ENCODE peak calls at places on chromosome 3, in eight cellular contexts. U is RWPE1; B is fibroblast of pulmonary artery; W is BE2C; O is neural crest cell; J is activated T-cell treated with anti-CD3 and anti-CD28 coated beads for 1 hour; D is M059J; E is stimulated activated naive CD4-positive, alpha-beta T cell treated with Interleukin-2 at 50 U/mL for 16 hours. A is an unnamed sample.
A peak's percentile ranks its signal among the peaks of the same experiment; 100 is the strongest.

GRCh38 chr3:174949523-174949922 is 90.4 kb downstream of the NAALADL2 start:
- DNase-seq in W (no peak), D (peak; percentile 98), U (peak; percentile 8), E (no peak), O (no peak), J (no peak), B (peak; percentile 96), A (no peak)

GRCh38 chr3:10371167-10371566 is 50.3 kb upstream of the SEC13 start:
- DNase-seq in B (peak; percentile 24), W (no peak), U (no peak), D (no peak), O (no peak), J (no peak), E (no peak), A (no peak)

GRCh38 chr3:69090021-69090420 is 5.3 kb downstream of the ARL6IP5 start:
- DNase-seq in J (no peak), E (no peak), O (no peak), D (peak; percentile 59), U (peak; percentile 38), B (peak; percentile 78), W (no peak), A (no peak)

GRCh38 chr3:12999147-13000140 is 73.8 kb downstream of the IQSEC1 start:
- DNase-seq in J (no peak), D (peak; percentile 87), U (no peak), B (no peak), O (no peak), W (no peak), E (no peak), A (no peak)

GRCh38 chr3:99639579-99639978 is 1.2 kb downstream of the COL8A1 start:
- DNase-seq in W (no peak), U (no peak), J (no peak), B (peak; percentile 53), O (no peak), D (peak; percentile 58), E (no peak), A (no peak)

GRCh38 chr3:105343991-105344390 is 22.7 kb upstream of the ALCAM start:
- DNase-seq in U (no peak), D (no peak), B (peak; percentile 67), O (no peak), J (no peak), E (no peak), W (no peak), A (no peak)

GRCh38 chr3:149657458-149657795 is 398 bp downstream of the WWTR1 start:
- DNase-seq in U (peak; percentile 76), W (peak; percentile 9), E (no peak), D (peak; percentile 75), J (no peak), B (peak; percentile 80), O (peak; percentile 42), A (no peak)

GRCh38 chr3:148957586-148957985 is 33.8 kb upstream of the GYG1 start:
- DNase-seq in U (no peak), J (no peak), O (no peak), B (peak; percentile 27), D (peak; percentile 29), W (peak; percentile 42), E (no peak), A (no peak)

GRCh38 chr3:170159933-170160332 is 21.6 kb downstream of the PHC3 start:
- DNase-seq in W (no peak), O (no peak), E (no peak), J (no peak), B (no peak), U (no peak), D (peak; percentile 7), A (no peak)

GRCh38 chr3:32640939-32641725 is 43.9 kb upstream of the CNOT10 start:
- DNase-seq in U (no peak), O (no peak), B (no peak), W (peak; percentile 10), J (no peak), E (no peak), D (peak; percentile 12), A (no peak)

GRCh38 chr3:100611221-100611620 is 1.8 kb downstream of the ADGRG7 start:
- DNase-seq in J (no peak), D (no peak), B (no peak), U (no peak), O (no peak), W (no peak), E (no peak), A (no peak)

GRCh38 chr3:8757551-8758518 is 11.6 kb downstream of the OXTR start:
- DNase-seq in J (no peak), E (no peak), W (no peak), O (no peak), U (peak; percentile 50), D (peak; percentile 89), B (no peak), A (peak; percentile 87)

GRCh38 chr3:57752307-57752706 is 3.8 kb upstream of the SLMAP start:
- DNase-seq in O (no peak), U (peak; percentile 67), B (peak; percentile 28), D (peak; percentile 85), W (no peak), E (no peak), J (no peak), A (peak; percentile 38)

GRCh38 chr3:141485578-141486415 is 1.0 kb upstream of the RASA2 start:
- DNase-seq in J (no peak), E (no peak), B (peak; percentile 67), O (no peak), U (peak; percentile 64), D (peak; percentile 91), W (no peak), A (peak; percentile 40)

GRCh38 chr3:122892118-122892517 is 97.2 kb downstream of the SLC49A4 start:
- DNase-seq in E (no peak), U (no peak), D (no peak), B (no peak), O (no peak), J (no peak), W (no peak), A (no peak)

GRCh38 chr3:175075269-175075668 is 216.1 kb downstream of the NAALADL2 start:
- DNase-seq in D (peak; percentile 69), J (no peak), E (no peak), U (no peak), O (no peak), B (no peak), W (no peak), A (no peak)

GRCh38 chr3:43960448-43960840 is 269.7 kb downstream of the ABHD5 start:
- DNase-seq in B (peak; percentile 26), D (peak; percentile 6), E (no peak), W (no peak), J (no peak), U (no peak), O (no peak), A (no peak)

GRCh38 chr3:13878711-13879101 is 1.2 kb downstream of the WNT7A start:
- DNase-seq in O (peak; percentile 36), B (no peak), U (no peak), E (peak; percentile 25), D (no peak), W (no peak), J (no peak), A (no peak)

GRCh38 chr3:137121704-137122314 is 164.0 kb downstream of the IL20RB start:
- DNase-seq in J (no peak), B (peak; percentile 51), U (peak; percentile 18), E (no peak), W (peak; percentile 44), O (peak; percentile 22), D (peak; percentile 48), A (no peak)

GRCh38 chr3:147162743-147163142 is 243.6 kb downstream of the ZIC4 start:
- DNase-seq in D (no peak), O (no peak), W (no peak), J (no peak), U (no peak), E (no peak), B (no peak), A (no peak)

GRCh38 chr3:125190781-125191180 is 21.8 kb downstream of the SLC12A8 start:
- DNase-seq in E (no peak), O (no peak), J (no peak), W (no peak), B (no peak), D (no peak), U (no peak), A (no peak)

GRCh38 chr3:72679540-72680198 is 168.6 kb downstream of the SHQ1 start:
- DNase-seq in E (no peak), O (no peak), J (no peak), W (no peak), D (peak; percentile 68), B (no peak), U (no peak), A (no peak)